ENCODE peak calls at places on chromosomes 5 and 9, in five cellular contexts. D is cardiac muscle cell, V is psoas muscle, P is right lobe of liver, Y is lower lobe of right lung. W is an unnamed sample. For H3K9me3, the result is how much of the 10 kb centered on the place peaks cover.

GRCh38 chr9:38319496-38320173 is 72.9 kb upstream of the ALDH1B1 start:
- DNase-seq in D (no peak), V (no peak), P (no peak), Y (no peak), W (no peak)

GRCh38 chr9:106025449-106025848 is 331.1 kb downstream of the TMEM38B start:
- DNase-seq in D (peak), V (no peak), P (no peak), Y (no peak), W (no peak)

GRCh38 chr5:21776466-21776865 is 1076.7 kb downstream of the CDH12 start:
- DNase-seq in D (no peak), V (no peak), P (no peak), Y (no peak), W (no peak)

GRCh38 chr5:67816456-67816855 is 399.1 kb upstream of the PIK3R1 start:
- DNase-seq in D (no peak), V (no peak), P (no peak), Y (no peak), W (no peak)

GRCh38 chr9:121192959-121193645 is 8.6 kb downstream of the RAB14 start:
- DNase-seq in D (no peak), V (no peak), P (no peak), Y (no peak), W (peak)

GRCh38 chr5:112528928-112529327 is 109.9 kb upstream of the EPB41L4A start:
- DNase-seq in D (no peak), V (no peak), P (no peak), Y (no peak), W (no peak)

GRCh38 chr9:79489241-79490000 is 82.3 kb upstream of the TLE4 start:
- DNase-seq in D (no peak), V (no peak), P (no peak), Y (no peak), W (no peak)

GRCh38 chr5:68950111-68950510 is 143.7 kb upstream of the SLC30A5 start:
- DNase-seq in D (peak), V (no peak), P (no peak), Y (no peak), W (no peak)

GRCh38 chr5:61731946-61732314 is 399.9 kb downstream of the ZSWIM6 start:
- DNase-seq in D (no peak), V (no peak), P (no peak), Y (no peak), W (no peak)

GRCh38 chr9:125495137-125496119 is 211.6 kb downstream of the MAPKAP1 start:
- DNase-seq in D (no peak), V (no peak), P (no peak), Y (no peak), W (no peak)

GRCh38 chr9:85290019-85290418 is 451.7 kb downstream of the AGTPBP1 start:
- DNase-seq in D (no peak), V (no peak), P (no peak), Y (no peak), W (no peak)

GRCh38 chr5:97044057-97044456 is 98.4 kb downstream of the LIX1 start:
- DNase-seq in D (peak), V (no peak), P (no peak), Y (no peak), W (no peak)

GRCh38 chr5:125928663-125929062 is 494.5 kb upstream of the GRAMD2B start:
- DNase-seq in D (no peak), V (no peak), P (no peak), Y (no peak), W (no peak)

GRCh38 chr9:89606049-89606481 is 1.3 kb downstream of the GADD45G start:
- DNase-seq in D (peak), V (peak), P (peak), Y (peak), W (no peak)

GRCh38 chr5:68419637-68420452 is 204.3 kb downstream of the PIK3R1 start:
- DNase-seq in D (peak), V (no peak), P (no peak), Y (no peak), W (no peak)

GRCh38 chr9:16337322-16338029 is 533.0 kb downstream of the BNC2 start:
- DNase-seq in D (no peak), V (no peak), P (no peak), Y (no peak), W (no peak)

GRCh38 chr5:168881427-168882149 is 302.4 kb upstream of the PANK3 start:
- DNase-seq in D (peak), V (no peak), P (no peak), Y (no peak), W (peak)

GRCh38 chr9:32431196-32431595 is 46.8 kb downstream of the ACO1 start:
- DNase-seq in D (no peak), V (no peak), P (no peak), Y (no peak), W (no peak)

GRCh38 chr9:6929428-6929827 is 171.7 kb downstream of the KDM4C start:
- DNase-seq in D (no peak), V (no peak), P (no peak), Y (no peak), W (no peak)

GRCh38 chr5:73448072-73448432 is 525 bp downstream of the FOXD1 start:
- DNase-seq in D (no peak), V (peak), P (no peak), Y (no peak), W (no peak)

GRCh38 chr9:22395585-22396205 is 50.9 kb upstream of the DMRTA1 start:
- DNase-seq in D (no peak), V (no peak), P (no peak), Y (no peak), W (no peak)

GRCh38 chr9:118643118-118643517 is 726.1 kb downstream of the BRINP1 start:
- DNase-seq in D (peak), V (no peak), P (no peak), Y (peak), W (no peak)

GRCh38 chr5:2910401-2911175 is 159.1 kb upstream of the IRX2 start:
- DNase-seq in D (no peak), V (no peak), P (no peak), Y (no peak), W (no peak)

GRCh38 chr9:97186493-97186892 is 121.0 kb upstream of the CCDC180 start:
- DNase-seq in D (no peak), V (no peak), P (no peak), Y (no peak), W (no peak)

GRCh38 chr5:107444327-107444726 is 226.4 kb downstream of the EFNA5 start:
- DNase-seq in D (no peak), V (no peak), P (no peak), Y (no peak), W (no peak)

GRCh38 chr9:86354882-86355399 is 731 bp upstream of the TUT7 start:
- DNase-seq in D (no peak), V (no peak), P (no peak), Y (no peak), W (peak)

GRCh38 chr5:116532762-116533525 is 41.7 kb downstream of the SEMA6A start:
- DNase-seq in D (no peak), V (no peak), P (no peak), Y (no peak), W (no peak)

GRCh38 chr5:176743136-176743827 is 67.1 kb upstream of the UNC5A start:
- DNase-seq in D (no peak), V (no peak), P (no peak), Y (no peak), W (no peak)

GRCh38 chr9:113808391-113809191 is 67.5 kb upstream of the ZNF618 start:
- DNase-seq in D (no peak), V (peak), P (no peak), Y (no peak), W (no peak)

GRCh38 chr5:33241826-33242225 is 198.9 kb upstream of the TARS1 start:
- DNase-seq in D (no peak), V (no peak), P (no peak), Y (peak), W (no peak)

GRCh38 chr5:130289132-130290088 is 385.1 kb downstream of the CHSY3 start:
- DNase-seq in D (no peak), V (no peak), P (no peak), Y (no peak), W (no peak)

GRCh38 chr9:17863213-17863883 is 284.5 kb downstream of the SH3GL2 start:
- DNase-seq in D (no peak), V (no peak), P (no peak), Y (no peak), W (no peak)

GRCh38 chr5:16467363-16468219 is 2.0 kb upstream of the ZNF622 start:
- DNase-seq in D (peak), V (no peak), P (no peak), Y (no peak), W (peak)

GRCh38 chr9:83477120-83477519 is 61.1 kb downstream of the FRMD3 start:
- DNase-seq in D (no peak), V (no peak), P (no peak), Y (no peak), W (no peak)

GRCh38 chr5:6158974-6159863 is 219.1 kb downstream of the MED10 start:
- DNase-seq in D (no peak), V (no peak), P (no peak), Y (no peak), W (no peak)

GRCh38 chr5:178818094-178818493 is 41.7 kb upstream of the ZNF354B start:
- DNase-seq in D (no peak), V (no peak), P (no peak), Y (no peak), W (no peak)

GRCh38 chr5:178820001-178820400 is 39.8 kb upstream of the ZNF354B start:
- DNase-seq in D (no peak), V (no peak), P (no peak), Y (no peak), W (no peak)

DNA sequence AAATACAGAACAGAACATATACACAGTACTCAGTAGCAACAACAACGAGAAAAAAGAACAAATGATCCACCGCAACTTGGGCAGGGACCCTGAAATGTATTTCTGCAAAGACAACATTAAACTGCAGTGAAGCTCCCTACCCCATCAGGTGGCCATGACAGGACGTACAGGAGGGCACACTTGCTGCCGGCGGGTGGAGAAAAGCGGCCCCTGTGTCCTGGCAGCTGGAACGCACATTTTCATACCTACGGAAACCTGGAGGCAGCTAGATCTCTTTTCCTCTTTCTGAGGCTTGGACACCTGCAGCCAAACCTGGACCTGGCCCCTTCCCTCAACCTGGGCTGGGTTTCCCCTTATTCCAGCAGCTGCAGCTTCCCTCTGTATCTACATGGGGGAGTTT is 42.2 kb upstream of the ZNF354B start:
- DNase-seq in D (no peak), V (no peak), P (no peak), Y (no peak), W (no peak)
- H3K9me3 ChIP-seq in D (under half), V (under half), P (under half), Y (under half), W (under half)

GRCh38 chr9:136850866-136851775 is 1.0 kb upstream of the MAMDC4 start:
- DNase-seq in D (no peak), V (peak), P (peak), Y (no peak), W (no peak)
- H3K4me3 ChIP-seq in D (no peak), V (peak), P (no peak), Y (no peak), W (no peak)

GRCh38 chr9:1676771-1677170 is 338.4 kb upstream of the SMARCA2 start:
- DNase-seq in D (no peak), V (no peak), P (no peak), Y (no peak), W (no peak)
- H3K9me3 ChIP-seq in D (under half), V (under half), P (under half), Y (under half), W (under half)

DNA sequence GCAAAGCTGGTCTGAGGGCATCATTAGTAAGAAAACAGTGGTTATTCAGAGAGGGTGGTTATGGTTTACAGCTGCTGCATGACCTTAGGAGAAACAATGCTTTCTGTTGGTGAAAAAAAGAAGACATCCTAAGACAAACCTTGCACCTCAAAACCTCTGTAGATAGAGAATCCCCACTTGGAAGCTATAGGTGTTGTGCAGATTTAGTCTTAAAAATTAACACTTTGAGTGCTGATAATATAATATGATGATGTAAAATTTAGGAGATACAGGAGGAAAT is 1.4 kb upstream of the PTTG1 start:
- DNase-seq in D (no peak), V (no peak), P (no peak), Y (no peak), W (peak)
- H3K4me3 ChIP-seq in D (no peak), V (no peak), P (no peak), Y (no peak), W (peak)